ENCODE peak calls at places on chromosomes 16 and 17, in four cellular contexts. Z is activated T-cell treated with anti-CD3 and anti-CD28 coated beads, Interleukin-2, amount 50 U/mL, for 72 hours; Y is T-helper 2 cell; E is stimulated activated CD8-positive, alpha-beta memory T cell treated with anti-CD3 and anti-CD28 coated beads, Interleukin-7, amount 100 ng/mL, for 1 hour. V is an unnamed sample.

GRCh38 chr16:1044515-1045362 is 27.8 kb upstream of the SSTR5 start:
- DNase-seq in E (no peak), Z (no peak), Y (no peak), V (no peak)

GRCh38 chr16:30439720-30440348 is 5.8 kb downstream of the SEPHS2 start:
- DNase-seq in E (no peak), Y (no peak), Z (no peak), V (no peak)

GRCh38 chr17:6603746-6604325 is 36.7 kb downstream of the KIAA0753 start:
- DNase-seq in E (no peak), Z (no peak), Y (no peak), V (no peak)

GRCh38 chr17:64056269-64057005 is 36.0 kb upstream of the ICAM2 start:
- DNase-seq in Z (no peak), Y (no peak), E (no peak), V (no peak)

GRCh38 chr17:66620528-66620927 is 214.4 kb upstream of the CACNG5 start:
- DNase-seq in E (no peak), Y (no peak), Z (no peak), V (no peak)

GRCh38 chr17:60161598-60162330 is 12.0 kb downstream of the CA4 start:
- DNase-seq in Y (no peak), E (no peak), Z (no peak), V (peak)

GRCh38 chr16:30061195-30061554 is 4.4 kb upstream of the ALDOA start:
- DNase-seq in Y (no peak), E (no peak), Z (no peak), V (no peak)

GRCh38 chr17:50830298-50830697 is 5.1 kb upstream of the WFIKKN2 start:
- DNase-seq in Y (no peak), E (no peak), Z (no peak), V (no peak)

GRCh38 chr17:46170609-46171432 is 22.4 kb downstream of the KANSL1 start:
- DNase-seq in E (no peak), Z (no peak), Y (no peak), V (no peak)

GRCh38 chr16:89010210-89010925 is 33.4 kb upstream of the CBFA2T3 start:
- DNase-seq in Y (no peak), E (no peak), Z (no peak), V (no peak)

GRCh38 chr16:66378739-66379570 is 12.5 kb downstream of the CDH5 start:
- DNase-seq in Z (no peak), Y (no peak), E (no peak), V (no peak)

GRCh38 chr17:49680314-49680713 is 2.4 kb upstream of the SPOP start:
- DNase-seq in E (no peak), Y (no peak), Z (no peak), V (no peak)

GRCh38 chr17:53924530-53925455 is 102.1 kb downstream of the KIF2B start:
- DNase-seq in Y (no peak), E (no peak), Z (no peak), V (no peak)

GRCh38 chr17:45228121-45228941 is 6.6 kb downstream of the FMNL1 start:
- DNase-seq in E (no peak), Z (peak), Y (no peak), V (no peak)

GRCh38 chr17:17938388-17939107 is 33.7 kb downstream of the TOM1L2 start:
- DNase-seq in Z (no peak), E (no peak), Y (no peak), V (no peak)

GRCh38 chr17:19250421-19251141 is 13.4 kb downstream of the EPN2 start:
- DNase-seq in Y (no peak), Z (no peak), E (no peak), V (peak)

V was measured in SK-N-SH.